ENCODE peak calls at places on chromosomes 1 and 21, in five cellular contexts. One of them, this sample, is unnamed. For H3K9me3, the result is how much of the 10 kb centered on the place peaks cover.

GRCh38 chr1:93673159-93673657 is 8.4 kb downstream of the BCAR3 start:
- DNase-seq in colonic mucosa: no peak
- DNase-seq in Panc1: no peak
- DNase-seq in pancreas: no peak
- DNase-seq in heart right ventricle: no peak
- DNase-seq in this sample: no peak

GRCh38 chr1:1432951-1433803 is 2.3 kb upstream of the VWA1 start:
- DNase-seq in colonic mucosa: peak
- DNase-seq in Panc1: no peak
- DNase-seq in pancreas: peak
- DNase-seq in heart right ventricle: peak
- DNase-seq in this sample: peak

GRCh38 chr1:160007577-160008200 is 24.1 kb downstream of the PIGM start:
- DNase-seq in pancreas: no peak
- DNase-seq in Panc1: no peak
- DNase-seq in heart right ventricle: no peak
- DNase-seq in colonic mucosa: no peak
- DNase-seq in this sample: no peak

GRCh38 chr1:65734976-65735375 is 57.7 kb upstream of the PDE4B start:
- DNase-seq in heart right ventricle: no peak
- DNase-seq in Panc1: no peak
- DNase-seq in colonic mucosa: no peak
- DNase-seq in pancreas: no peak
- DNase-seq in this sample: no peak

GRCh38 chr21:32595431-32595830 is 10.1 kb upstream of the TCP10L start:
- DNase-seq in colonic mucosa: no peak
- DNase-seq in Panc1: no peak
- DNase-seq in heart right ventricle: no peak
- DNase-seq in pancreas: no peak
- DNase-seq in this sample: no peak

GRCh38 chr21:27258222-27258621 is 291.3 kb upstream of the ADAMTS5 start:
- DNase-seq in heart right ventricle: no peak
- DNase-seq in pancreas: no peak
- DNase-seq in Panc1: no peak
- DNase-seq in colonic mucosa: no peak
- DNase-seq in this sample: no peak

GRCh38 chr1:236140705-236141446 is 1.5 kb upstream of the GPR137B start:
- DNase-seq in pancreas: no peak
- DNase-seq in heart right ventricle: no peak
- DNase-seq in Panc1: no peak
- DNase-seq in colonic mucosa: peak
- DNase-seq in this sample: no peak

GRCh38 chr1:30616759-30617158 is 106.6 kb downstream of the MATN1 start:
- DNase-seq in pancreas: no peak
- DNase-seq in colonic mucosa: no peak
- DNase-seq in heart right ventricle: no peak
- DNase-seq in Panc1: no peak
- DNase-seq in this sample: no peak

GRCh38 chr21:44734841-44735240 is 23.5 kb upstream of the TSPEAR start:
- DNase-seq in Panc1: no peak
- DNase-seq in pancreas: no peak
- DNase-seq in colonic mucosa: no peak
- DNase-seq in heart right ventricle: no peak
- DNase-seq in this sample: no peak

DNA sequence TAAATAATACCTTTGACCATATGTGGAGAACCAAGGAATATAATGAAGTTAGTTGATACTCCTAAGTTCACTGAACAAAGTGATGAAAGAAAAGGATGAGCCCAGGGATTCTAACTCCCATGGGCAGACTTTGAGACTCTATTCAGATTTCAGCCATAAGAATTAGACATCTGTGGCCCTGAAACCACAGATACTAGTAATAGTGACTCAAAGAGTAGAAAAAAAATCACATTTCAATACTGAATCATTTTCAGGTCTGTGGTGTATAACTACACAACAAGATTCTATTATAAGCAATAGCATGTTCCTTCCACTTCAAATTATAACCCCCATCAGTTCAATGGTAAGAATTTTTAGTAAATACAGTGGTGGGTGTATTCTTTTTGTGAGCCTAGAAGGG is 16.4 kb upstream of the F13B start:
- DNase-seq in colonic mucosa: no peak
- DNase-seq in Panc1: no peak
- DNase-seq in pancreas: no peak
- DNase-seq in heart right ventricle: no peak
- DNase-seq in this sample: no peak
- H3K9me3 ChIP-seq in colonic mucosa: under half
- H3K9me3 ChIP-seq in Panc1: under half
- H3K9me3 ChIP-seq in pancreas: under half
- H3K9me3 ChIP-seq in heart right ventricle: under half
- H3K9me3 ChIP-seq in this sample: under half

GRCh38 chr1:231020139-231020601 is 19.9 kb downstream of the FAM89A start:
- DNase-seq in heart right ventricle: no peak
- DNase-seq in pancreas: no peak
- DNase-seq in colonic mucosa: no peak
- DNase-seq in Panc1: no peak
- DNase-seq in this sample: no peak

GRCh38 chr1:231020816-231021215 is 19.2 kb downstream of the FAM89A start:
- DNase-seq in pancreas: no peak
- DNase-seq in Panc1: no peak
- DNase-seq in heart right ventricle: no peak
- DNase-seq in colonic mucosa: no peak
- DNase-seq in this sample: no peak

GRCh38 chr1:231023150-231023549 is 16.9 kb downstream of the FAM89A start:
- DNase-seq in Panc1: no peak
- DNase-seq in colonic mucosa: no peak
- DNase-seq in pancreas: no peak
- DNase-seq in heart right ventricle: no peak
- DNase-seq in this sample: no peak

GRCh38 chr1:231019711-231020110 is 20.3 kb downstream of the FAM89A start:
- DNase-seq in pancreas: no peak
- DNase-seq in colonic mucosa: no peak
- DNase-seq in Panc1: no peak
- DNase-seq in heart right ventricle: no peak
- DNase-seq in this sample: no peak

GRCh38 chr1:231021540-231022031 is 18.5 kb downstream of the FAM89A start:
- DNase-seq in pancreas: no peak
- DNase-seq in Panc1: no peak
- DNase-seq in heart right ventricle: no peak
- DNase-seq in colonic mucosa: no peak
- DNase-seq in this sample: no peak
- H3K9me3 ChIP-seq in pancreas: under half
- H3K9me3 ChIP-seq in Panc1: under half
- H3K9me3 ChIP-seq in heart right ventricle: under half
- H3K9me3 ChIP-seq in colonic mucosa: under half
- H3K9me3 ChIP-seq in this sample: under half

GRCh38 chr1:238233966-238234365 is 343.2 kb upstream of the ZP4 start:
- DNase-seq in Panc1: no peak
- DNase-seq in pancreas: no peak
- DNase-seq in heart right ventricle: no peak
- DNase-seq in colonic mucosa: no peak
- DNase-seq in this sample: no peak
- H3K9me3 ChIP-seq in Panc1: under half
- H3K9me3 ChIP-seq in pancreas: under half
- H3K9me3 ChIP-seq in heart right ventricle: under half
- H3K9me3 ChIP-seq in colonic mucosa: under half
- H3K9me3 ChIP-seq in this sample: under half

DNA sequence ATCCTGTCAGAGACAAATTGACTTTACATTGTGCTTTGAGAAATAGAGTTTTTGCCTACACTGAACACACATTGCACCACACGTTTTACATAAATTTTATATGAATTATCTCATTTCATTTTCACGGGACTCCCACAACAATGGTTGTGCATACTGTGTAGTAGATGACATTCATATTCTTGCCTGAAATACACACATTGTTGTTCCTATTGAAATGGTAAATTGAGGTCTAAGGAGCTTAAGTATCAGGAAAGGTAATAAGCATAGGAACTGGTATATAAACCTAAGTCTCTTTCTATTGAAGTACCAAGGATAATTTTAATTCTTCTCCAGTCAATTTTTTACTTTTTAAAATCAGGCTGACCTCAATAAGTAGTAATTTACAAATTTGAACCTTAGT is 473.7 kb upstream of the DEPDC1 start:
- DNase-seq in heart right ventricle: no peak
- DNase-seq in pancreas: no peak
- DNase-seq in Panc1: no peak
- DNase-seq in colonic mucosa: no peak
- DNase-seq in this sample: no peak
- H3K9me3 ChIP-seq in heart right ventricle: under half
- H3K9me3 ChIP-seq in pancreas: under half
- H3K9me3 ChIP-seq in Panc1: under half
- H3K9me3 ChIP-seq in colonic mucosa: under half
- H3K9me3 ChIP-seq in this sample: under half

DNA sequence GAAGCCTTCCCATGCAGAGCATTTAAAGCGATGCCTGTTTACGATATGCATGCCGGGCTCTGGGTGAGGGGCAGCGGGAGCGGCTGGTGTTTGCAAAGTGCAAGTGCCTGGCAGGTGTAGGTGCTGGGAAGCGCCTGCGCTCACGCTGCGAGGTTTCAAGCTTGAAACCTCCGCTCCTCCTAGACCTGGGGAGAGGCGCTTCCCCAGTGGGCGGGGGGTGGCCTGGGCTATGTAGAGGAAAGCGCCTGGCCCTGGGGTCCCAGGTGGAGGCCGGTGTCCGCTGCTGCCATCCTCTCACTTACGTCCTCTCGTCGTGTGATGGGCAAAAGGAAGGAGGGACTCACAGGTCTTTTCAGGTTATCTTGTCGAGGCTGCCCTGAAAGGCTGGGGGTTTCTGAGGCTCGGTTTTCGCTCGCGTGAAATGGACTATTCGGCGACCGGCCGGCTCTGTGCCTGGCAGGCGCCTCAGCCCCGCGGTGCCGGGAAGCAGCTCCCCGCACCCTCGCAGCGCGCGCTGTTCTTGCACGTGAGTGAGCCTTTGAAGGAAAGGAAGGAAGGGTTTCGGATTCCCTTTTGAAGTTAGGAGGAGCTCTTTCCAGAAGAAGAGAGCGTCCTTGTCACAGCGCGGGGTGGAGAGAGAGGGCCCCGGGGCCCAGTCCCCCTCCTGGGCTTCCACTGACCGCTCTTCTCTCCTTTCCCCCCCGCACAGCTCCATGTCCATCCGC is 56.9 kb downstream of the AJAP1 start:
- DNase-seq in Panc1: no peak
- DNase-seq in pancreas: no peak
- DNase-seq in heart right ventricle: no peak
- DNase-seq in colonic mucosa: no peak
- DNase-seq in this sample: no peak
- H3K9me3 ChIP-seq in Panc1: under half
- H3K9me3 ChIP-seq in pancreas: under half
- H3K9me3 ChIP-seq in heart right ventricle: under half
- H3K9me3 ChIP-seq in colonic mucosa: under half
- H3K9me3 ChIP-seq in this sample: under half

GRCh38 chr1:2966940-2967725 is 54.1 kb upstream of the ACTRT2 start:
- DNase-seq in colonic mucosa: no peak
- DNase-seq in pancreas: peak
- DNase-seq in heart right ventricle: no peak
- DNase-seq in Panc1: no peak
- DNase-seq in this sample: no peak
- H3K9me3 ChIP-seq in colonic mucosa: under half
- H3K9me3 ChIP-seq in pancreas: under half
- H3K9me3 ChIP-seq in heart right ventricle: under half
- H3K9me3 ChIP-seq in Panc1: under half
- H3K9me3 ChIP-seq in this sample: under half